ENCODE peak calls at places on chromosome 2, in five cellular contexts. B, S, Q, E and R are unnamed samples.

GRCh38 chr2:223970343-223971128 is 13.3 kb downstream of the MRPL44 start:
- DNase-seq in B (no peak), S (peak; percentile 64), Q (peak; percentile 89), E (peak; percentile 58), R (peak; percentile 32)

GRCh38 chr2:26187537-26188104 is 14.7 kb downstream of the GAREM2 start:
- DNase-seq in B (no peak), S (no peak), Q (no peak), E (no peak), R (no peak)

GRCh38 chr2:222919841-222920609 is 59.2 kb downstream of the ACSL3 start:
- DNase-seq in B (no peak), S (peak; percentile 34), Q (no peak), E (peak; percentile 79), R (no peak)

GRCh38 chr2:236982693-236983092 is 103.0 kb upstream of the COPS8 start:
- DNase-seq in B (no peak), S (no peak), Q (no peak), E (no peak), R (no peak)

GRCh38 chr2:240814946-240815760 is 4.9 kb downstream of the KIF1A start:
- DNase-seq in B (no peak), S (no peak), Q (no peak), E (no peak), R (peak; percentile 17)

GRCh38 chr2:100814453-100814852 is 5.5 kb upstream of the NPAS2 start:
- DNase-seq in B (no peak), S (no peak), Q (no peak), E (no peak), R (peak; percentile 77)

GRCh38 chr2:175461839-175462238 is 280.3 kb upstream of the ATP5MC3 start:
- DNase-seq in B (no peak), S (no peak), Q (no peak), E (no peak), R (no peak)

GRCh38 chr2:200455958-200456421 is 53.9 kb downstream of the KCTD18 start:
- DNase-seq in B (no peak), S (no peak), Q (no peak), E (peak; percentile 20), R (no peak)

GRCh38 chr2:172790404-172790803 is 54.8 kb downstream of the RAPGEF4 start:
- DNase-seq in B (no peak), S (no peak), Q (no peak), E (no peak), R (no peak)

GRCh38 chr2:47300609-47301276 is 102.2 kb upstream of the MSH2 start:
- DNase-seq in B (no peak), S (no peak), Q (peak; percentile 49), E (peak; percentile 25), R (no peak)

GRCh38 chr2:176637497-176638166 is 368.4 kb downstream of the MTX2 start:
- DNase-seq in B (peak; percentile 87), S (peak; percentile 75), Q (peak; percentile 9), E (no peak), R (no peak)

GRCh38 chr2:45288532-45288931 is 279.3 kb upstream of the SIX2 start:
- DNase-seq in B (no peak), S (no peak), Q (no peak), E (no peak), R (no peak)

GRCh38 chr2:1049691-1050090 is 99.0 kb downstream of the SNTG2 start:
- DNase-seq in B (no peak), S (no peak), Q (no peak), E (no peak), R (no peak)

GRCh38 chr2:43219383-43220228 is 6.8 kb downstream of the ZFP36L2 start:
- DNase-seq in B (peak; percentile 88), S (peak; percentile 93), Q (peak; percentile 72), E (peak; percentile 93), R (peak; percentile 92)

GRCh38 chr2:1676091-1676912 is 68.0 kb downstream of the PXDN start:
- DNase-seq in B (no peak), S (no peak), Q (no peak), E (no peak), R (peak; percentile 17)

GRCh38 chr2:232276739-232277313 is 101.7 kb upstream of the ALPP start:
- DNase-seq in B (no peak), S (no peak), Q (no peak), E (no peak), R (no peak)

GRCh38 chr2:73089270-73090030 is 17.9 kb upstream of the SFXN5 start:
- DNase-seq in B (peak; percentile 48), S (peak; percentile 83), Q (no peak), E (no peak), R (peak; percentile 36)

GRCh38 chr2:96150007-96150406 is 4.8 kb upstream of the DUSP2 start:
- DNase-seq in B (no peak), S (no peak), Q (no peak), E (no peak), R (no peak)

GRCh38 chr2:178173657-178174056 is 20.7 kb upstream of the OSBPL6 start:
- DNase-seq in B (no peak), S (no peak), Q (no peak), E (no peak), R (no peak)

GRCh38 chr2:232937278-232937906 is 67.3 kb downstream of the SNORC start:
- DNase-seq in B (no peak), S (peak; percentile 52), Q (no peak), E (peak; percentile 62), R (no peak)

GRCh38 chr2:43224131-43224570 is 2.3 kb downstream of the ZFP36L2 start:
- DNase-seq in B (peak; percentile 76), S (peak; percentile 87), Q (peak; percentile 58), E (peak; percentile 85), R (peak; percentile 69)

GRCh38 chr2:75556679-75557366 is 3.9 kb downstream of the EVA1A start:
- DNase-seq in B (no peak), S (no peak), Q (no peak), E (no peak), R (no peak)

GRCh38 chr2:177175917-177176668 is 36.5 kb upstream of the HNRNPA3 start:
- DNase-seq in B (no peak), S (no peak), Q (no peak), E (no peak), R (no peak)

GRCh38 chr2:231522418-231523180 is 7.6 kb downstream of the NMUR1 start:
- DNase-seq in B (peak; percentile 36), S (no peak), Q (no peak), E (no peak), R (no peak)

GRCh38 chr2:119255760-119256573 is 32.3 kb downstream of the STEAP3 start:
- DNase-seq in B (no peak), S (peak; percentile 69), Q (no peak), E (peak; percentile 27), R (no peak)

GRCh38 chr2:191486584-191487320 is 191.2 kb upstream of the NABP1 start:
- DNase-seq in B (no peak), S (no peak), Q (no peak), E (no peak), R (no peak)

GRCh38 chr2:122203523-122203922 is 448.1 kb downstream of the TSN start:
- DNase-seq in B (no peak), S (no peak), Q (no peak), E (no peak), R (no peak)

GRCh38 chr2:29305762-29306161 is 190.5 kb downstream of the CLIP4 start:
- DNase-seq in B (no peak), S (no peak), Q (no peak), E (no peak), R (no peak)

GRCh38 chr2:191401287-191401686 is 156.1 kb downstream of the MYO1B start:
- DNase-seq in B (no peak), S (no peak), Q (no peak), E (no peak), R (no peak)

GRCh38 chr2:8312861-8313768 is 368.7 kb upstream of the ID2 start:
- DNase-seq in B (no peak), S (peak; percentile 28), Q (no peak), E (peak; percentile 70), R (no peak)
- TF ChIP-seq EP300 in B (no peak), S (no peak), Q (no peak), E (peak; percentile 59), R (no peak)

DNA sequence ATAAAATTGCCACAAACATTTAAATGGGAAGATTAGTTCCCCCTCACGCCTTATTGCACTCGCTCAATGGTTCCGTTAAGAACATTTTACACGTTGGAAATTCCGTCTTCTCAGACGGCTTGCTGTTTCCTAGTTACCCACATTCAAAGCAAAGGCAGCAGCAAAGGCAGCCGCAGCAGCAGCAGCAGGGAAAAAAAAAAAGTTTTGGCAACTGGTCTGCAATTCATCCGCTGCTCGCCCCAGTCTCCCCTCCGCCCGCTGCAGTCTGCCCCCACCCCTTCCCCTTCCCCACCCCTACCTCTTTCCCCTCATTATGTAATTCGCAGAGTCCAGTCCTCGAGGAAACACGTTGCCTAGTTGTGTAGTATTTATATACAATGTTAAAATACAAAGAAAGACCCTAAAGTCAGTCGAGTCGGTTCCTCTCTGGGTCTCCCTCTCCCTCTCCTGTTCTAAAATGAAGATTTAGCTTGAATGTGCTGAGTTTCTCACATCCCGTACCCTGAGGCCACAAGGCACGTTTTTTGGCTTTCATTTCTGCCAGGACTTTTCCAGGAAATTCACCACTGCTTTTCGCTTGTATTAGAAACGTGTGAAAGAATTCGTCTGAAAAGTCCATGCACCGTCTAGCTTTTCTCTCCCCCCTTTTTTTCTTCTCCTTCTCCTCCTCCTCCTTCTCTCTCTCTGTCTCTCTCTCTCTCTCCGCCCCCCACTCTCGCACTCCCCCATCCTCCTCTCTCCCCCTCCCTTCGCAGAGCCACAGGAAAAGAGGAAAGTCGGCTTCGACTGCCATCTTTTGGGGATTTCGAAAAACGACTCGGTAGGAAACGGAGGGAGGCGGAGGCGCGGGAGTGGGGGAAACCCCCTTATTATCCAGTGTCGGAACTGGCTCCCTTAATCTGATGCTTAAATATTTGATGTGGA is 140.0 kb downstream of the MEIS1 start:
- DNase-seq in B (peak; percentile 84), S (peak; percentile 69), Q (peak; percentile 56), E (peak; percentile 82), R (no peak)
- H3K27ac ChIP-seq in B (peak overlapping the region; percentile 83), S (peak overlapping the region; percentile 48), Q (peak overlapping the region; percentile 23), E (no peak overlapping the region), R (peak overlapping the region; percentile 86)

GRCh38 chr2:108619916-108620620 is 85.8 kb downstream of the LIMS1 start:
- DNase-seq in B (no peak), S (no peak), Q (no peak), E (no peak), R (no peak)

GRCh38 chr2:108621689-108622681 is 87.7 kb downstream of the LIMS1 start:
- DNase-seq in B (no peak), S (no peak), Q (no peak), E (no peak), R (no peak)

GRCh38 chr2:108623616-108624015 is 89.3 kb downstream of the LIMS1 start:
- DNase-seq in B (no peak), S (no peak), Q (no peak), E (no peak), R (no peak)

GRCh38 chr2:108620656-108621055 is 86.4 kb downstream of the LIMS1 start:
- DNase-seq in B (no peak), S (no peak), Q (no peak), E (no peak), R (no peak)

DNA sequence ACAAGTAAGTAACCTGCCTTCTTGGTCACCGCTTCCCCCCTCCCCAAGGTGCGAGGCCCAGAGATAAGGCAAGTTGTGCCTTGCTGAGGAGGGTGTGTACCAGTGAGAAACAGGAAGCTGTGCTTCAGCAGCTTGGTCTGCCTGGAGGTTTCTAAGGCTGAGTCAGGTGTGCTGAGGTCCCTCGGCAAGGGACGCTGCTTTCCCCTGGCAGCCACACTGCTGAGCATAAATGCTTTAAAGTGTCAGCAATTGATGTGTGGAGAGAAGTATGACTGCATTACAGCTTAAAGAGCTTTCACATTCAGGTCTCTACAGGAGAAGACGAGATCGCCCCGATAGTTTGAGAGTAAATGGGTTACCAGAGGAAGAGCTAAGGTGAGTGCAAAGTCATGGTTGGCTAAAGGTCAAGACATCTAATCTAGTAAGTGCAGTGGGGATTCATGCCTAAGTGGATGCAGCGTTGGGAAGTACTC is 86.9 kb downstream of the LIMS1 start:
- DNase-seq in B (no peak), S (peak; percentile 56), Q (no peak), E (peak; percentile 87), R (peak; percentile 71)
- H3K4me3 ChIP-seq in B (no peak overlapping the region), S (peak overlapping the region; percentile 12), Q (peak overlapping the region; percentile 10), E (peak overlapping the region; percentile 21), R (peak overlapping the region; percentile 18)

GRCh38 chr2:24984912-24985311 is 13.2 kb upstream of the DNAJC27 start:
- DNase-seq in B (peak; percentile 63), S (no peak), Q (peak; percentile 32), E (no peak), R (no peak)
- TF ChIP-seq EP300 in B (no peak), S (no peak), Q (no peak), E (no peak), R (no peak)